ENCODE peak calls at places on chromosomes 13 and 19, in four cellular contexts. H, W, L and S are unnamed samples.

GRCh38 chr13:34143637-34144036 is 325.7 kb downstream of the RFC3 start:
- DNase-seq in H (no peak), W (no peak), L (no peak), S (no peak)

GRCh38 chr13:60397693-60398437 is 845 bp downstream of the TDRD3 start:
- DNase-seq in H (no peak), W (peak), L (peak), S (peak)

GRCh38 chr13:112783135-112783945 is 93.5 kb downstream of the ATP11A start:
- DNase-seq in H (no peak), W (no peak), L (no peak), S (peak)

GRCh38 chr13:97222934-97223710 is 989 bp downstream of the MBNL2 start:
- DNase-seq in H (no peak), W (no peak), L (no peak), S (no peak)

GRCh38 chr13:50685491-50685890 is 158.0 kb downstream of the DLEU7 start:
- DNase-seq in H (no peak), W (no peak), L (peak), S (no peak)

GRCh38 chr19:35002037-35002535 is 2.0 kb downstream of the GRAMD1A start:
- DNase-seq in H (no peak), W (no peak), L (no peak), S (no peak)

GRCh38 chr13:52933547-52934167 is 85.2 kb upstream of the PCDH8 start:
- DNase-seq in H (no peak), W (no peak), L (no peak), S (no peak)

GRCh38 chr13:107351305-107351704 is 783.4 kb upstream of the ARGLU1 start:
- DNase-seq in H (no peak), W (no peak), L (no peak), S (peak)

GRCh38 chr19:5017235-5017634 is 48.3 kb downstream of the KDM4B start:
- DNase-seq in H (no peak), W (no peak), L (peak), S (no peak)

GRCh38 chr13:46176756-46177155 is 5.2 kb downstream of the LCP1 start:
- DNase-seq in H (peak), W (no peak), L (no peak), S (no peak)

GRCh38 chr13:95601216-95601615 is 43.3 kb downstream of the DZIP1 start:
- DNase-seq in H (no peak), W (no peak), L (no peak), S (no peak)

GRCh38 chr19:47854459-47854858 is 4.6 kb upstream of the TPRX2 start:
- DNase-seq in H (no peak), W (no peak), L (no peak), S (no peak)

GRCh38 chr13:100240109-100240779 is 151.4 kb downstream of the PCCA start:
- DNase-seq in H (no peak), W (no peak), L (no peak), S (peak)

GRCh38 chr13:42047561-42048322 is 706 bp upstream of the DGKH start:
- DNase-seq in H (peak), W (peak), L (peak), S (peak)
- TF ChIP-seq POLR2A in H (peak), W (peak), L (no peak), S (peak)

GRCh38 chr19:13366529-13367143 is 139.6 kb downstream of the CACNA1A start:
- DNase-seq in H (no peak), W (peak), L (peak), S (peak)
- TF ChIP-seq USF2 in H (no peak), W (no peak), L (no peak), S (no peak)

DNA sequence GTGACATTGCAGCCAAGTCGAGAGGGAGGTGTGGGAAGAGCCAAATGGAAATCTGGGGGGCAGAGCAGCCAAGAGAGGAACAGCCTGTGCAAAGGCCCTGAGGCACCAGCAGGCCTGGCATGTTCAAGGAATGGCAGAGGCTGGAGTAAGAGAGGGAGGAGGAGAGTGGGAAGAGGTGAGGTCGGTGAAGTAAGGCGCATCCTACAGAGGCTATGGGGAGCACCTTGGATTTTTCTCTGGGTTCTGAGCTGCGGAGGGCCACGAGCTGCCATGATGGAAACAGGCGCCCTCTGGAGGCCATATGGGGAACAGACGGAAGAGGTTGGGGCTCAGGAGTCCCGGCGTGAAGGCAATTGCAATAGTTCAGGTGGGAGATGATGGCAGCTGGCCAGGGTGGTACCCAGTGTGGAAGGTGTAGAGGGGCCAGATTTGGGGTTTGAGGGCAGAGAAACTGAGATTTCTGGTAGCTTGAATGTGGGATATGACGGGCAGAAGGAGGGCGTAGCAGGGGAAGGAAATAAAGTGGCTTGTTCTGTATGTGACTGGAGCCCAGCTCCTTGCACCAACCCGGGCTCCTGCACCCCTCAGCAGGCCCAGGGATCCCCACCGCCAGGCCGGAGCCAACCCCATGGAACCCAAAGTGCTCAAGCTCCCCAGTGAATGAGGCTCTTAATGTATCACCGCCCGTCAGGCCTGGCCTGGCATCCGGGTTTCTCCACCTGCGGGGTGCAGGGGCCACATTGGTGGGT is 20.5 kb upstream of the STRN4 start:
- DNase-seq in H (no peak), W (no peak), L (peak), S (no peak)
- TF ChIP-seq ELK1 in H (no peak), W (no peak), L (no peak), S (no peak)

GRCh38 chr19:49639401-49640112 is 386 bp downstream of the RRAS start:
- DNase-seq in H (no peak), W (no peak), L (no peak), S (no peak)

GRCh38 chr19:49636230-49636932 is 3.6 kb downstream of the RRAS start:
- DNase-seq in H (no peak), W (no peak), L (no peak), S (no peak)

GRCh38 chr19:49635530-49636229 is 4.3 kb downstream of the RRAS start:
- DNase-seq in H (no peak), W (no peak), L (no peak), S (peak)

GRCh38 chr19:49638360-49638759 is 1.6 kb downstream of the RRAS start:
- DNase-seq in H (no peak), W (peak), L (peak), S (no peak)

DNA sequence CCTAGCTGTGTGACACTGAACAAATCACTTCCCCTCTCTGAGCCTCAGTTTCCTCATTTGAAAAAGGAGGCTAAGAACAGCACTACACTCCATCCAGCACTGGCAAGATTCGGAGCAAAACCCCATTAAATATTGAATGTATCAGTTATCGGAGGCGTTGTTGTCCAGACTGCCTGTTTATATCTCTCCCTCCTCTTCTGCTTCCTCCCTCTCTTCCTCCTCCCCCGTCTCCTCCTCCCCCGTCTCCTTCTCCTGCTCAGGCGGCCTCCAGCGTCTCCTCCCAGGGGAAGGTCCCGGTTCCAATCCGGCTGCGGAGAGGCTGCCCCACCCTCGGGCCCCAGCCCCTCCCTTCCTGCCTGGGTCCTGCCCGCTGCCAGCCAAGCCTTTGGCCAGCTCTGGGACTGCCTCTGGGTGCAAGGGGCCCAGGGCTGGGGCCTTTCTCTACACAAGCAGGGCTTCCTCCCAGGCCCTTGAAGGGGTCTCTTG is 2.0 kb downstream of the RRAS start:
- DNase-seq in H (no peak), W (peak), L (peak), S (peak)
- TF ChIP-seq POLR2A in H (no peak), W (no peak), L (no peak), S (no peak)

GRCh38 chr19:45217193-45217956 is 27.8 kb downstream of the EXOC3L2 start:
- DNase-seq in H (no peak), W (no peak), L (no peak), S (no peak)

GRCh38 chr19:45211751-45212381 is 33.3 kb downstream of the BLOC1S3 start:
- DNase-seq in H (no peak), W (no peak), L (no peak), S (no peak)

GRCh38 chr19:45215391-45216191 is 29.6 kb downstream of the EXOC3L2 start:
- DNase-seq in H (no peak), W (no peak), L (no peak), S (no peak)

GRCh38 chr19:45216677-45217076 is 28.5 kb downstream of the EXOC3L2 start:
- DNase-seq in H (no peak), W (no peak), L (no peak), S (no peak)

DNA sequence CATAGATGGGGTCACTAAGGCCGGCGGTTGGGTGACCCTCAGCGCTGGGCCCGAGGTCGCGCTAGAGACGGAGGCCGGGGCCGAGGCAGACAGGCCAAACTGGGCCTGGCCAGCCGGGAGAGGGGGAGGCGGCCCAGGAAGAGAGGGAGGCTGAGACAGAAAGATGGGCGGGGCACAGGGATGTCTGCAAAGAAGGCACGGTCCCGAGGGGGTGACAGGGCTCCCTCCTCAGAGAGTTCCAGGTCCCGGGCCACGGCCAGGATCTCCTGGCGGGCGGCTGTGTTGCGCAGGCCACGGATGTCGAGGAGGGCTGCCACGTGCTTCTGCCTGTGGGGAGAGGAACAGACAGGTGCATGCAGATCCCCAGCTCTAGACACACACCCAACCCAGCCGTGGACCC is 32.2 kb downstream of the EXOC3L2 start:
- DNase-seq in H (no peak), W (no peak), L (no peak), S (no peak)
- TF ChIP-seq USF2 in H (no peak), W (no peak), L (no peak), S (no peak)

DNA sequence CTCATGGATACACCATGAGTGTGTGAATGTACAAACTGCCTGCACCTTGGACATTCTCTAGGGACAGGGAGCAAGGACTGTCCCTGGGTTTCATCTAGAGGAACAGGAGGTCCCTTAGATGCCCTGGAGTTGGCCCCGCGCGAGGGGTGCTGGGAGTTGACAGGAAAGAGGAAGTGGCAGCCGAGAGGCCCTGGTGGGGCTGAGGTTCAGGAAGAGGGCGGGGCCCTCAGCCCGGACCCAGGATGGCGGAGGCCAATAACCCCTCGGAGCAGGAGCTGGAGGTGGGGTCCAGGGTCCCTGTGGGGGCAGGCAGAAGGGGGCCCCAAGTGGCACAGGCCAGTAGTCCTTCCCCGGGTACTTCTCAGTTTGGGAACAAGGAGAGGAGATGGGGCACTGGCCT is 6.9 kb downstream of the PKN1 start:
- DNase-seq in H (peak), W (no peak), L (peak), S (no peak)
- TF ChIP-seq ELK1 in H (no peak), W (no peak), L (no peak), S (no peak)

DNA sequence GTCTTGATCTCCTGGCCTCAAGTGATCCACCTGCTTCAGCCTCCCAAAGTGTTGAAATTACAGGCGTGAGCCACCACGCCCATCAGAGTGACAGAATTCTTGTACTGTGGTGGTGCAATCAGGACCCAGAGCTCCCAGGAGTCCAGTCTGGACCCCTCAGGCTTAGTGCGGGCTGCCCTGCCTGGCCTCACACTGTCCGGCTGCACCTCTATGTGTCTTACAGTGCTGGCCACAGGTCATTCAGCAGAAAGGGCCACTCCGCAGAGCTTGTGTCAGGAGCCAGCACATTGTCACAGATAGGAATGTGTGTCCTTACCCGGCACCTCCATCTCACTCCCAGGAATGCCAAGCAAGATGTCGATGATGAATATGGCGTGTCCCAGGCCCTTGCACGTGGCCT is 49.2 kb downstream of the SMARCA4 start:
- DNase-seq in H (no peak), W (no peak), L (no peak), S (no peak)
- TF ChIP-seq POLR2A in H (no peak), W (no peak), L (no peak), S (no peak)

GRCh38 chr13:25192489-25192888 is 20.4 kb upstream of the AMER2 start:
- DNase-seq in H (no peak), W (no peak), L (no peak), S (no peak)
- TF ChIP-seq USF2 in H (no peak), W (no peak), L (no peak), S (no peak)

GRCh38 chr19:55640043-55640576 is 692 bp upstream of the ZNF580 start:
- DNase-seq in H (no peak), W (no peak), L (peak), S (peak)
- TF ChIP-seq ELK1 in H (no peak), W (no peak), L (peak), S (no peak)

GRCh38 chr13:49098198-49098597 is 121.9 kb upstream of the MLNR start:
- DNase-seq in H (no peak), W (no peak), L (peak), S (peak)
- TF ChIP-seq POLR2A in H (no peak), W (no peak), L (no peak), S (no peak)